ENCODE peak calls at places on chromosomes 13 and 19, in six cellular contexts. T, V, C, W, L and F are unnamed samples.
A peak's percentile ranks its signal among the peaks of the same experiment; 100 is the strongest.

GRCh38 chr13:65912516-65912915 is 1317.6 kb downstream of the PCDH9 start:
- DNase-seq in T (no peak), W (no peak), C (no peak), L (no peak), V (no peak), F (no peak)

GRCh38 chr19:12995596-12996541 is 594 bp downstream of the NFIX start:
- DNase-seq in C (no peak), W (no peak), V (no peak), T (peak; percentile 31), L (peak; percentile 38), F (no peak)

GRCh38 chr19:42178791-42179500 is 38.5 kb downstream of the DEDD2 start:
- DNase-seq in V (no peak), L (no peak), W (no peak), C (no peak), T (no peak), F (peak; percentile 11)

GRCh38 chr13:33649212-33649917 is 168.6 kb upstream of the RFC3 start:
- DNase-seq in C (no peak), L (peak; percentile 44), T (no peak), W (peak; percentile 99), V (peak; percentile 23), F (no peak)

GRCh38 chr19:17281391-17282304 is at the start of gene ANKLE1:
- DNase-seq in W (no peak), T (peak; percentile 89), V (no peak), C (peak; percentile 58), L (no peak), F (no peak)

GRCh38 chr19:5025027-5025426 is 56.1 kb downstream of the KDM4B start:
- DNase-seq in T (no peak), L (no peak), V (no peak), C (no peak), W (no peak), F (no peak)

GRCh38 chr19:48271531-48272151 is 1.8 kb downstream of the ZNF114 start:
- DNase-seq in W (peak; percentile 40), T (peak; percentile 99), C (no peak), L (peak; percentile 45), V (peak; percentile 57), F (peak; percentile 39)

GRCh38 chr13:97199451-97199850 is 22.7 kb upstream of the MBNL2 start:
- DNase-seq in L (no peak), W (no peak), C (no peak), V (no peak), T (no peak), F (no peak)